ENCODE peak calls at places on chromosomes 5 and 9, in four cellular contexts. K is stomach, G is HCT116, Y is spleen. D is an unnamed sample.

GRCh38 chr5:84372066-84372700 is 12.5 kb downstream of the EDIL3 start:
- DNase-seq in K (no peak), G (no peak), Y (no peak), D (no peak)

GRCh38 chr9:36163049-36163839 is 5.9 kb upstream of the CCIN start:
- DNase-seq in K (no peak), G (no peak), Y (no peak), D (no peak)

GRCh38 chr9:123319541-123320339 is 36.3 kb upstream of the CRB2 start:
- DNase-seq in K (no peak), G (no peak), Y (peak; percentile 48), D (no peak)

GRCh38 chr5:130136300-130136699 is 232.0 kb downstream of the CHSY3 start:
- DNase-seq in K (no peak), G (no peak), Y (no peak), D (no peak)

GRCh38 chr5:78506296-78507049 is 142.1 kb downstream of the LHFPL2 start:
- DNase-seq in K (no peak), G (no peak), Y (no peak), D (no peak)

GRCh38 chr9:80294318-80294717 is 722.6 kb downstream of the TLE4 start:
- DNase-seq in K (no peak), G (no peak), Y (no peak), D (no peak)

GRCh38 chr9:84780385-84780784 is 110.9 kb downstream of the NTRK2 start:
- DNase-seq in K (no peak), G (no peak), Y (no peak), D (no peak)

GRCh38 chr5:148290271-148291195 is 21.7 kb upstream of the SPINK7 start:
- DNase-seq in K (no peak), G (peak; percentile 4), Y (no peak), D (no peak)

GRCh38 chr5:18789216-18789615 is 1155.0 kb downstream of the TAF11L14 start:
- DNase-seq in K (no peak), G (no peak), Y (no peak), D (no peak)

GRCh38 chr5:138952962-138953361 is 77.8 kb upstream of the LRRTM2 start:
- DNase-seq in K (no peak), G (no peak), Y (peak; percentile 78), D (no peak)

GRCh38 chr5:489689-490080 is 34.6 kb downstream of the SLC9A3 start:
- DNase-seq in K (no peak), G (no peak), Y (no peak), D (no peak)

DNA sequence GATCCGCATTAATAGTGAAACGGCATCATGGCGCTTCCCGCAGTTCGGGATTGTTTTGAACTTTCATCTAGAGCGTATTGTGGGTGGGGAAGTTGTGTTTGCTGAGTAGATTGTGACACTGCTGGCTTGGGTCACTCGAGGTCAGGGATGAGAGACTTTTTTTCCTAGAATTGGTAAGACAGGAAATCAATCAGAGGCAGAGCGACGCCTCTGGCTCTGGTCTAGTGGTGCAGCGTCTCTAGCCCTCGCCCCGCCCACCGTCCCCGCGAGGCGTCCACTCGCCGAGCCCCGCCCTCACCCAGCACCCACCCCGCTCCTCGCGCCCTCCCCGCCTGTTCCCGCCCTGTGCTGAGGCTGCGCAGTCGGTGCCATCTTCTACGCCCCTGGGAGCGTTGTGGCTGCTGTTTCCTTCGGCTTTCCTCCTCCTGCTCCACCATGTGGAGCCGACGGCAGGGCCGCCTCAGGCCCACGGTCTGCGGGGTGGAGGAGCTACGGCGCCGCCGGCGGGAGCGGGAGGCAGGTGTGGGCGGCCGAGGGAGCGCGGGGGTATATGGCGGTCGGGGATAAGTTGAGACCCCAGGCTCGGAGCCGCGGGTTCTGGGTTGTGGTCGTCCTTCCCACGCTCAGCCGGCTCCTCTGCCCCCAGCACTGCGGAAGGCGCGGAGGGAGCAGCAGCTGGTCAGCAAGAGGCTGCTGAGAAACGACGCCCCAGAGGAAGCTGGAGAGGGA is at the start of gene TMCO6:
- DNase-seq in K (peak; percentile 98), G (peak; percentile 73), Y (peak; percentile 100), D (peak; percentile 98)
- TF ChIP-seq POLR2A in K (no peak), G (peak; percentile 68), Y (peak; percentile 42), D (peak; percentile 67)

GRCh38 chr9:89404074-89404473 is 85.8 kb downstream of the SECISBP2 start:
- DNase-seq in K (no peak), G (no peak), Y (peak; percentile 67), D (no peak)

GRCh38 chr9:89402695-89403427 is 84.6 kb downstream of the SECISBP2 start:
- DNase-seq in K (no peak), G (no peak), Y (peak; percentile 71), D (no peak)

GRCh38 chr9:89408628-89409101 is 89.2 kb downstream of the SEMA4D start:
- DNase-seq in K (no peak), G (no peak), Y (peak; percentile 92), D (no peak)

GRCh38 chr9:89407070-89407469 is 88.8 kb downstream of the SECISBP2 start:
- DNase-seq in K (no peak), G (no peak), Y (no peak), D (no peak)

GRCh38 chr9:89405832-89406231 is 87.5 kb downstream of the SECISBP2 start:
- DNase-seq in K (no peak), G (no peak), Y (peak; percentile 91), D (peak; percentile 65)
- TF ChIP-seq POLR2A in K (no peak), G (no peak), Y (no peak), D (no peak)

DNA sequence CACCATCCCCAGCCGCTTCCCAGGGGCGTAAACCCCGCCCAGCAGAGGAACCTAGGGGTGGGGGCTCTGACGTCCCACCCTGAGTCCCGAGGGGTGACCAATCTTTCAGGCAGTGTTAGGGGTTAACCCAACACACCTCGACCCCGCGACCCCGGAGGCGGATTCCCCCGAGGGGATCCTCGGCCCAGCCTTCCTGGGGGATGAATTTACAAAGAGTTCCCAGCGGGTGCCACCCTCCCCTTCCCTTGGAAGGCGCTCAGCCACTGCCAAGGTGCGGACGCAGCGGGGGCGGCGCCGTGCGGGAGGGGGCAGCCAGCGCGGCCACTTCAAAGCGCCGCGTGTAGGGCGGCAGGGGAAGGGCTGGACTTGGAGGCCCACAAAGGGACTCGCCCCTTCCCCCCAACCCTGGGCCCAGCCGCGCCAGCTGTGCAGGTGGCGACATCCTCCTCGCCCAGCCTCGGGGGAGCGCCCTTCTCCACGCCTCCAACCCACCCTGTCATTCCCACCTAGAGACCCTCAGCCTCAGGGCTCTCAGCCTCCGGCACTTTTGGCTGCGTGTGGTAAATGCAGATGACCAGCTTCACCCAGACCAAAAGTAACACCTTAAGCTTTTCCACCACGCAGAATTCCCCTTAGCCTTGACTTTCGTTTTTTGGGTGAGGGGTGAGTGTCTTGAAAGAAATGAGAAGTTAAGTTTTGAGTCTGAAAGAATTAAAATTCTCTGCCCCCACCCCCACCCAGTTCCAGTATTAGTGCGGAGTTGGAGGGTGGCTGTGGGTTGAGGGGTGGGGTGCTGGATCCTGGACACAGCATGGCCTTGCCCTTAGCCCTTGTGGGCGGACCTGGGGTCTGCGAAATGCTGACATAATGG is 43.3 kb upstream of the TCF7 start:
- DNase-seq in K (peak; percentile 55), G (no peak), Y (peak; percentile 80), D (no peak)
- TF ChIP-seq POLR2A in K (no peak), G (no peak), Y (no peak), D (no peak)

DNA sequence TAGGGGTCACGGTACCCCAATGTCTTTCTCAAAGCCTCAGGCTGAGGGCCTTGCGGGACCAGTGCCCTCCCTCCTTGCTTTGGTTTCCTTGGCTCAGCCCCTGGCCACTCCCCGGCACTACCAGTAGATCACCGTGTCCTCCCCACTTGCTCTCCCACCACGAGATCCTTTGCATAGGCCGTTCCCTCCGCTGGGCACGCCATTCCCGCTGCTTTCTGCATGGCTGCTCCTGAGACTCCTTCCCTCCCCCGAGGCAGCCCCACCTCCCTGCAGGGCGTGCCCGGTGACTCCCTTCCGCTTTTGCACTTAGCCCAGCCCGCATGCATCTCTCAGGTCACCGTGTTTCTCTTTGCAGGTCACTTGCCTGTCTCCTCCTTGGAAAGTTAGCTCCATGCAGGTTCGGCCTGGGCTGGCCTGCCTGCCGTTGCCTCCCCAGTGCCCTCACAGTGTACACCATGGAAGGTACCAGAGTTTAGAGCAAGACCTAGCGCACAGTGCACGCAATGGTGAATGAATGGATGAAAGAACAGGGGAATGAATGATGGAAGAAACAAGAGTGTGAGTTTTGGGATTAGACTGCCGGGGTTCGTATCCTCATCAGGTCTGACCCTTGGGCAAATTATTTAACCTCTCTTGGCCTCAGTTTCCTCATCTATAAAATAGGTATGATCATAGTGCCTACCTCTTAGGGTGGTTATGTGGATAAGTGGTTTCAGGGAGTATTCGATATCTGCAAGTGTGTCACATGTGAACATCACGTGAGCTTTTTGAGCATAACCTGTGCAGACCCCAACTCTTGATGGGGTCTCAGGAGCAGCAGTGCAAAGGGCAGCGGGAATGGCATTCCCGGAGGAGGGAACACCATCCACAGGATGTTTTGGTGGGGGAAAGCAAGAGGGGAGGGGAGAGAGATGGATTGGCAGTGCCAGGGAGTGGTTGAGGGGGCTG is 214.3 kb downstream of the C9orf50 start:
- DNase-seq in K (peak; percentile 67), G (peak; percentile 73), Y (peak; percentile 80), D (no peak)
- TF ChIP-seq POLR2A in K (no peak), G (peak; percentile 80), Y (no peak), D (no peak)

GRCh38 chr9:89171693-89172092 is 6.9 kb downstream of the SHC3 start:
- DNase-seq in K (no peak), G (no peak), Y (no peak), D (no peak)

GRCh38 chr9:89171231-89171630 is 7.4 kb downstream of the SHC3 start:
- DNase-seq in K (no peak), G (no peak), Y (no peak), D (no peak)

GRCh38 chr9:89166871-89167270 is 11.7 kb downstream of the SHC3 start:
- DNase-seq in K (no peak), G (no peak), Y (no peak), D (no peak)

GRCh38 chr9:89167788-89168187 is 10.8 kb downstream of the SHC3 start:
- DNase-seq in K (no peak), G (no peak), Y (no peak), D (no peak)

GRCh38 chr9:89168901-89169813 is 9.5 kb downstream of the SHC3 start:
- DNase-seq in K (no peak), G (no peak), Y (no peak), D (no peak)
- TF ChIP-seq POLR2A in K (no peak), G (no peak), Y (no peak), D (no peak)

GRCh38 chr9:132639322-132639721 is 30.5 kb downstream of the DDX31 start:
- DNase-seq in K (no peak), G (no peak), Y (no peak), D (no peak)

GRCh38 chr9:132638240-132638639 is 31.5 kb downstream of the DDX31 start:
- DNase-seq in K (no peak), G (no peak), Y (no peak), D (no peak)

GRCh38 chr9:132637351-132637750 is 32.4 kb downstream of the DDX31 start:
- DNase-seq in K (no peak), G (no peak), Y (no peak), D (no peak)

GRCh38 chr9:132641216-132641615 is 28.6 kb downstream of the DDX31 start:
- DNase-seq in K (no peak), G (no peak), Y (no peak), D (no peak)

GRCh38 chr9:132637801-132638200 is 32.0 kb downstream of the DDX31 start:
- DNase-seq in K (no peak), G (no peak), Y (no peak), D (no peak)
- TF ChIP-seq POLR2A in K (no peak), G (no peak), Y (no peak), D (no peak)

DNA sequence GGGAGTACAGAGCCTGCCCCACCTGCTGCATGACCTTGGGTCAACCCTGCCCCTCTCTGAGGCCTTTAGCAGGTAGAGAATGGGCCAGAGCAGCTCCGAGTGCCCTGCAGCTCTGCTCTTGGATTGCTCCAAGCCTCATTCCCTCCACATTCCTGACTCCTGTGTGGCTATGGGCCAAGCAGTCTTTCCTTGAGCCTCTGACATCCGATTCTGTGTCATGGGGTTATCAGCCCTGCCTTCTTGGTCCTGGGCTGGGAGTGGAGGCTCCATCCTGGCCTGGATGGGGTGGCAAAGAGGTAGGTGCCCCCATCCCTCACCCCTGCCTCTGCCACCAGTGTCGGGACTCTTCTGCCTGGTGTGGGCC is 13.7 kb downstream of the FPGS start:
- DNase-seq in K (no peak), G (no peak), Y (no peak), D (no peak)
- TF ChIP-seq POLR2A in K (no peak), G (no peak), Y (no peak), D (no peak)

D was measured in GM12891.